ENCODE peak calls at places on chromosomes 5 and 9, in ten cellular contexts. X is uterus, M is A549, R is neuronal stem cell, L is HFF-Myc, O is fibroblast of villous mesenchyme, Y is AG10803, K is dorsolateral prefrontal cortex, P is LNCaP clone FGC, I is HepG2. G is an unnamed sample.

GRCh38 chr5:95237324-95237723 is 47.6 kb downstream of the MCTP1 start:
- DNase-seq in K (no peak), O (no peak), P (no peak), X (no peak), L (no peak), I (no peak), M (no peak), R (no peak), Y (no peak), G (no peak)

GRCh38 chr5:32990593-32991415 is 279.7 kb downstream of the NPR3 start:
- DNase-seq in L (no peak), K (no peak), Y (no peak), R (no peak), I (no peak), P (no peak), M (no peak), X (no peak), O (no peak), G (no peak)

GRCh38 chr9:111287127-111287526 is 42.9 kb downstream of the OR2K2 start:
- DNase-seq in Y (peak), M (peak), L (no peak), O (peak), K (no peak), I (no peak), P (no peak), X (no peak), R (no peak), G (no peak)

GRCh38 chr5:178086266-178086665 is 27.1 kb upstream of the N4BP3 start:
- DNase-seq in Y (no peak), O (no peak), P (no peak), L (no peak), M (no peak), R (no peak), K (no peak), I (no peak), X (no peak), G (no peak)

GRCh38 chr9:98811051-98811650 is 3.7 kb downstream of the GALNT12 start:
- DNase-seq in K (no peak), O (peak), R (no peak), P (no peak), L (peak), M (peak), X (no peak), I (no peak), Y (peak), G (no peak)

GRCh38 chr9:133477992-133478850 is 678 bp downstream of the SLC2A6 start:
- DNase-seq in X (no peak), R (peak), P (no peak), L (no peak), M (no peak), O (no peak), I (peak), Y (peak), K (no peak), G (no peak)

GRCh38 chr5:75040973-75041372 is 11.4 kb downstream of the GCNT4 start:
- DNase-seq in Y (peak), K (no peak), I (no peak), O (peak), M (no peak), R (no peak), P (no peak), X (no peak), L (no peak), G (no peak)

GRCh38 chr5:149358294-149358651 is 427 bp downstream of the PCYOX1L start:
- DNase-seq in P (no peak), K (peak), X (peak), M (no peak), Y (no peak), R (no peak), L (no peak), I (no peak), O (no peak), G (no peak)

GRCh38 chr5:150345716-150346115 is 11.8 kb upstream of the TCOF1 start:
- DNase-seq in Y (no peak), I (no peak), M (no peak), R (no peak), O (no peak), K (no peak), P (no peak), X (no peak), L (no peak), G (no peak)

GRCh38 chr5:176721509-176721908 is 74.2 kb downstream of the TSPAN17 start:
- DNase-seq in X (no peak), O (no peak), R (no peak), L (no peak), I (no peak), K (no peak), P (no peak), M (no peak), Y (no peak), G (no peak)

GRCh38 chr5:149684371-149684770 is 45.7 kb upstream of the PPARGC1B start:
- DNase-seq in I (no peak), L (no peak), X (no peak), P (no peak), K (no peak), R (no peak), M (no peak), O (peak), Y (no peak), G (no peak)

GRCh38 chr9:18861599-18862546 is 171.1 kb downstream of the SAXO1 start:
- DNase-seq in O (peak), I (no peak), P (no peak), Y (peak), L (no peak), M (no peak), K (no peak), X (peak), R (peak), G (no peak)

GRCh38 chr5:1516615-1517601 is 6.9 kb downstream of the LPCAT1 start:
- DNase-seq in X (peak), R (no peak), Y (peak), P (no peak), L (no peak), M (peak), K (peak), O (peak), I (peak), G (no peak)

GRCh38 chr5:75675779-75676178 is 41.5 kb downstream of the POC5 start:
- DNase-seq in X (no peak), O (no peak), K (no peak), P (no peak), I (no peak), L (no peak), M (no peak), Y (no peak), R (no peak), G (no peak)

GRCh38 chr5:62340392-62340791 is 34.4 kb downstream of the KIF2A start:
- DNase-seq in I (peak), R (no peak), P (no peak), M (peak), O (peak), L (peak), Y (peak), X (no peak), K (no peak), G (peak)

GRCh38 chr5:180202939-180203573 is 6.0 kb downstream of the RASGEF1C start:
- DNase-seq in K (no peak), I (no peak), R (no peak), P (no peak), Y (no peak), X (no peak), O (no peak), L (no peak), M (no peak), G (no peak)

GRCh38 chr5:91283899-91284298 is 99.2 kb downstream of the ARRDC3 start:
- DNase-seq in X (no peak), P (no peak), L (no peak), K (no peak), I (no peak), O (peak), R (no peak), Y (peak), M (peak), G (no peak)

GRCh38 chr9:111599092-111599947 is at the start of gene PTGR1:
- DNase-seq in R (peak), L (peak), I (peak), K (peak), M (peak), Y (peak), X (peak), P (no peak), O (peak), G (no peak)

GRCh38 chr5:113336975-113337374 is 97.8 kb downstream of the TSSK1B start:
- DNase-seq in M (peak), L (no peak), Y (peak), P (no peak), X (peak), K (no peak), R (no peak), O (peak), I (peak), G (peak)

GRCh38 chr9:99199938-99200539 is 21.7 kb downstream of the ALG2 start:
- DNase-seq in L (no peak), K (no peak), R (no peak), I (no peak), X (no peak), Y (no peak), M (no peak), P (no peak), O (no peak), G (no peak)

GRCh38 chr9:2621678-2622360 is at the start of gene VLDLR:
- DNase-seq in R (peak), L (no peak), K (peak), Y (peak), I (no peak), O (no peak), P (no peak), M (peak), X (peak), G (peak)

GRCh38 chr9:2241461-2241874 is 226.3 kb downstream of the SMARCA2 start:
- DNase-seq in M (peak), O (no peak), K (peak), R (peak), X (peak), Y (peak), P (peak), L (peak), I (no peak), G (peak)

GRCh38 chr9:14119694-14120514 is 194.0 kb downstream of the NFIB start:
- DNase-seq in O (peak), M (no peak), I (no peak), R (no peak), Y (peak), K (no peak), X (no peak), P (no peak), L (no peak), G (no peak)

DNA sequence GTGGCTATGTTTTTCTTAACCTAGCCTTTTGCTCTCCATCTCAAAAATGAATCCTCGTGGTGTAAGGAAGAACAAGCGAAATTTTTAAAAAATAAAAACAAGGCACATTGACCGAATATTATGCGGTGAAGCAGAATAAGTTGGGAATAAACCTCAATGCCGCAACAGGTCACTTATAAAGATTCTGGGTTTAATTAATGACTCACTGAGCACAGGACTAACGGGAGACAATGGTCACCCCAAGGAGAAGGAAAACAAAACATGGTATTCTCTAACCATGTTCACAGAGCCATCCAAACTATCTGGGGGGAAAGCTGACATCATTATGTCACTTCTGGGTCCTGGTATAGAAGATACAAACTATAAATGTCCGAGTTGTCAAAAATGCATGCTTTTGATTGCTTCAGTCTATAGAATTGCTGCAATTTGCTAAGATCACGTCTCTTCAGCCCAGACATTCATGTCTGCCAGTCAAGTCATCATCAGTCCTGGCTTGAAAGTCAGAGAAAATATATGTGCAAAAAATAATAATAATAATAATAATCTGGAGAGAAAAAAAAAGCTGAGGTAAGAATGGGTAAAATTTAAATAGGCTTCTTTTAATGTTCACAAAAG is 280.6 kb downstream of the NR2F1-AS1 start:
- DNase-seq in I (no peak), L (no peak), Y (no peak), O (no peak), X (no peak), M (no peak), R (peak), P (no peak), K (no peak), G (no peak)
- H3K4me3 ChIP-seq in I (no peak), L (no peak), Y (no peak), O (no peak), X (no peak), M (no peak), R (no peak), P (no peak), K (no peak), G (no peak)

DNA sequence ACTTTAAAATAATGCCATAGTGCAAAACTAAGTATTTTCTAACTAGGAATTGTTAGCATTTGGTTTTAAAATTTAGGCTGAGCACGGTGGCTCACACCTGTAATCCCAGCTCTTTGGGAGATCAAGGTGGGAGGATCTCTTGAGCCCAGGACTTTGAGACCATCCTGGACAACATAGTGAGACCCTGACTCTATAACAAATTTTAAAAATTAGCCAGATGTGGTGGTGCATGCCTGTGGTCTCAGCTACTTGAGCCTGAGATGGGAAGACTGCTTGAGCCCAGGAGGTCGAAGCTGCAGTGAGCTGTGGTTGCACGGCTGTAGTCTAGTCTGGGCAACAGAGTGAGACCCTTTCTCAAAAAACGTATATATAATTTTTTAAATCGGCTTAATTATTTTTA is 4.9 kb downstream of the OTULIN start:
- DNase-seq in X (no peak), M (no peak), R (no peak), L (no peak), I (no peak), P (no peak), K (no peak), Y (no peak), O (no peak), G (no peak)
- H3K4me3 ChIP-seq in X (no peak), M (no peak), R (no peak), L (no peak), I (no peak), P (no peak), K (no peak), Y (no peak), O (no peak), G (no peak)

GRCh38 chr5:159104058-159104651 is 4.4 kb upstream of the EBF1 start:
- DNase-seq in L (no peak), K (no peak), X (peak), O (peak), R (peak), P (no peak), M (peak), I (no peak), Y (peak), G (no peak)
- H3K4me3 ChIP-seq in L (no peak), K (no peak), X (no peak), O (no peak), R (peak), P (no peak), M (no peak), I (no peak), Y (no peak), G (no peak)

GRCh38 chr9:114243240-114243639 is 79.7 kb upstream of the ORM1 start:
- DNase-seq in X (no peak), P (no peak), R (no peak), Y (no peak), M (no peak), I (no peak), K (no peak), O (no peak), L (no peak), G (no peak)
- H3K4me3 ChIP-seq in X (no peak), P (no peak), R (no peak), Y (no peak), M (no peak), I (no peak), K (no peak), O (no peak), L (no peak), G (no peak)

GRCh38 chr5:102981957-102982635 is 137.8 kb downstream of the GIN1 start:
- DNase-seq in L (no peak), M (no peak), O (no peak), P (no peak), X (no peak), Y (no peak), I (no peak), K (no peak), R (no peak), G (no peak)
- H3K4me3 ChIP-seq in L (no peak), M (no peak), O (no peak), P (no peak), X (no peak), Y (no peak), I (no peak), K (no peak), R (no peak), G (no peak)

GRCh38 chr9:136587145-136587943 is 41.5 kb upstream of the NOTCH1 start:
- DNase-seq in M (no peak), P (no peak), O (peak), K (peak), Y (peak), X (peak), R (no peak), L (peak), I (no peak), G (no peak)

GRCh38 chr9:136590788-136591187 is 44.9 kb upstream of the NOTCH1 start:
- DNase-seq in R (no peak), M (no peak), O (no peak), K (no peak), Y (no peak), I (no peak), L (no peak), P (no peak), X (no peak), G (no peak)

GRCh38 chr9:136587944-136588662 is 42.3 kb upstream of the NOTCH1 start:
- DNase-seq in X (no peak), O (no peak), K (no peak), I (no peak), R (peak), M (no peak), L (no peak), P (no peak), Y (no peak), G (peak)

GRCh38 chr9:136589766-136590740 is 44.2 kb upstream of the NOTCH1 start:
- DNase-seq in K (no peak), P (no peak), M (no peak), R (no peak), O (no peak), X (no peak), L (no peak), I (no peak), Y (no peak), G (no peak)

GRCh38 chr9:136588663-136589464 is 43.0 kb upstream of the NOTCH1 start:
- DNase-seq in Y (no peak), O (no peak), M (no peak), X (no peak), R (no peak), I (no peak), P (no peak), L (no peak), K (no peak), G (no peak)
- H3K4me3 ChIP-seq in Y (no peak), O (no peak), M (no peak), X (no peak), R (no peak), I (no peak), P (no peak), L (no peak), K (no peak), G (peak)

DNA sequence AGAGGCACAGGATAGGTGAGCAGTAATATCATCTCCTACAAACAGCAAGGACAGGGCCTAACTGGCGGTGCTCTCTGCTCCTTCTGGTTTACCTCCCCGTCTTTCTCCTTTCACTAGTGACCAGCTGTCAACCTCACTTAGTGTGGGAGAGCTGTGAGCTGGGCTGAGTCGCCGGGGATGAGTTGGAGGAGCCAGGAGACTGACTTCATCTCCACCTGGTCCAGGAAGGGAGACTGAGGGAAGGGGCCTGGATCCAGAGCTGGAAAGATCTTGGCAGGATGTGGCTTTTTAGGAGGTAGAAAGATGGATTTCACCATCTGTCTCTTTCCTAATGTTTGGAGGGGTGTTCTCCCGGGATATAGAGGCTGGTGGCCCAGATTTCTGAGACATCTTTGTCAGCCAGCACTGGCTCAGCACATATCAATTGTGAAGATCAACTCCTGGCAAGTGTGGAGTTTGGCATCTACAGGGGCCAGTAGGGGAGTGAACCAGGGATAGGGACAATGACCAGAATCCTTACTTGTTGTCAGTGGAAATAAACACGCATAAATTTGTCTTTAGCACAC is 37.1 kb upstream of the TNC start:
- DNase-seq in K (no peak), Y (no peak), M (no peak), X (no peak), R (no peak), L (no peak), O (no peak), I (no peak), P (no peak), G (no peak)
- H3K4me3 ChIP-seq in K (no peak), Y (no peak), M (no peak), X (no peak), R (no peak), L (no peak), O (no peak), I (no peak), P (no peak), G (no peak)

GRCh38 chr9:34958411-34958982 is 412 bp downstream of the PHF24 start:
- DNase-seq in M (no peak), K (no peak), P (no peak), I (no peak), X (no peak), L (no peak), O (no peak), R (no peak), Y (no peak), G (no peak)
- H3K4me3 ChIP-seq in M (peak), K (peak), P (peak), I (peak), X (no peak), L (no peak), O (peak), R (peak), Y (no peak), G (peak)

GRCh38 chr9:137878957-137879555 is 1.5 kb downstream of the CACNA1B start:
- DNase-seq in Y (no peak), L (no peak), I (no peak), K (no peak), M (no peak), R (no peak), P (no peak), X (no peak), O (no peak), G (no peak)
- H3K4me3 ChIP-seq in Y (no peak), L (no peak), I (no peak), K (no peak), M (no peak), R (no peak), P (no peak), X (no peak), O (no peak), G (no peak)

GRCh38 chr5:172877496-172878260 is 43.6 kb downstream of the ERGIC1 start:
- DNase-seq in O (no peak), I (no peak), L (no peak), R (no peak), X (no peak), Y (no peak), P (no peak), M (no peak), K (no peak), G (no peak)

GRCh38 chr5:172881691-172882370 is 47.8 kb downstream of the ERGIC1 start:
- DNase-seq in Y (peak), P (no peak), M (no peak), I (no peak), O (peak), R (no peak), K (no peak), L (no peak), X (no peak), G (no peak)

GRCh38 chr5:172875372-172876279 is 41.6 kb downstream of the ERGIC1 start:
- DNase-seq in I (no peak), M (no peak), X (no peak), L (no peak), O (no peak), R (no peak), P (no peak), Y (no peak), K (no peak), G (peak)

GRCh38 chr5:172879434-172879828 is 45.4 kb downstream of the ERGIC1 start:
- DNase-seq in R (no peak), L (no peak), I (no peak), Y (no peak), O (no peak), X (no peak), K (no peak), M (no peak), P (no peak), G (no peak)

GRCh38 chr5:172878585-172879433 is 44.8 kb downstream of the ERGIC1 start:
- DNase-seq in L (no peak), X (no peak), M (no peak), I (no peak), Y (peak), P (no peak), R (no peak), K (no peak), O (no peak), G (no peak)
- H3K4me3 ChIP-seq in L (peak), X (no peak), M (no peak), I (no peak), Y (peak), P (no peak), R (no peak), K (no peak), O (no peak), G (no peak)

G was measured in Jurkat, Clone E6-1.